ENCODE peak calls at places on chromosomes 5 and 9, in four cellular contexts. B is endodermal cell, Q is ovary, L is uterus. D is an unnamed sample.

GRCh38 chr5:66639036-66639435 is 42.8 kb downstream of the MAST4 start:
- DNase-seq in B (no peak), Q (no peak), L (no peak), D (no peak)

GRCh38 chr5:55592388-55593114 is 57.8 kb upstream of the PLPP1 start:
- DNase-seq in B (no peak), Q (no peak), L (no peak), D (no peak)

GRCh38 chr5:17374973-17375844 is 122.8 kb upstream of the TAF11L2 start:
- DNase-seq in B (peak), Q (no peak), L (no peak), D (no peak)

GRCh38 chr5:124996023-124996763 is 249.8 kb upstream of the ZNF608 start:
- DNase-seq in B (no peak), Q (no peak), L (no peak), D (no peak)

GRCh38 chr5:62340979-62341378 is 35.0 kb downstream of the KIF2A start:
- DNase-seq in B (no peak), Q (no peak), L (no peak), D (no peak)

GRCh38 chr5:173010021-173010420 is 26.4 kb downstream of the ATP6V0E1 start:
- DNase-seq in B (no peak), Q (no peak), L (no peak), D (no peak)

GRCh38 chr5:149581192-149581861 is at the start of gene ARHGEF37:
- DNase-seq in B (peak), Q (peak), L (peak), D (no peak)

GRCh38 chr5:104977530-104977929 is 1414.9 kb upstream of the NUDT12 start:
- DNase-seq in B (no peak), Q (no peak), L (no peak), D (no peak)

GRCh38 chr5:54159153-54159836 is 151.1 kb downstream of the ARL15 start:
- DNase-seq in B (no peak), Q (no peak), L (no peak), D (no peak)

GRCh38 chr5:151107084-151107483 is 26.2 kb upstream of the TNIP1 start:
- DNase-seq in B (no peak), Q (no peak), L (no peak), D (no peak)

GRCh38 chr5:79173626-79174025 is 62.0 kb downstream of the BHMT start:
- DNase-seq in B (no peak), Q (no peak), L (no peak), D (no peak)

GRCh38 chr9:517993-518392 is 303.3 kb downstream of the DOCK8 start:
- DNase-seq in B (no peak), Q (no peak), L (no peak), D (no peak)

GRCh38 chr5:14167211-14167845 is 24.2 kb downstream of the TRIO start:
- DNase-seq in B (peak), Q (no peak), L (no peak), D (no peak)

GRCh38 chr9:122394265-122395242 is 23.7 kb downstream of the PTGS1 start:
- DNase-seq in B (no peak), Q (no peak), L (peak), D (peak)

GRCh38 chr9:135078361-135078821 is 9.1 kb upstream of the OLFM1 start:
- DNase-seq in B (peak), Q (no peak), L (peak), D (no peak)
- H3K4me3 ChIP-seq in B (no peak), Q (no peak), L (no peak), D (no peak)

GRCh38 chr5:180436936-180437335 is 57.2 kb upstream of the CNOT6 start:
- DNase-seq in B (no peak), Q (no peak), L (no peak), D (no peak)

GRCh38 chr5:180438785-180439780 is 55.1 kb upstream of the CNOT6 start:
- DNase-seq in B (no peak), Q (no peak), L (no peak), D (no peak)

GRCh38 chr5:180437336-180437735 is 56.8 kb upstream of the CNOT6 start:
- DNase-seq in B (no peak), Q (no peak), L (no peak), D (no peak)

GRCh38 chr5:180441577-180441976 is 52.6 kb upstream of the CNOT6 start:
- DNase-seq in B (no peak), Q (no peak), L (no peak), D (peak)

DNA sequence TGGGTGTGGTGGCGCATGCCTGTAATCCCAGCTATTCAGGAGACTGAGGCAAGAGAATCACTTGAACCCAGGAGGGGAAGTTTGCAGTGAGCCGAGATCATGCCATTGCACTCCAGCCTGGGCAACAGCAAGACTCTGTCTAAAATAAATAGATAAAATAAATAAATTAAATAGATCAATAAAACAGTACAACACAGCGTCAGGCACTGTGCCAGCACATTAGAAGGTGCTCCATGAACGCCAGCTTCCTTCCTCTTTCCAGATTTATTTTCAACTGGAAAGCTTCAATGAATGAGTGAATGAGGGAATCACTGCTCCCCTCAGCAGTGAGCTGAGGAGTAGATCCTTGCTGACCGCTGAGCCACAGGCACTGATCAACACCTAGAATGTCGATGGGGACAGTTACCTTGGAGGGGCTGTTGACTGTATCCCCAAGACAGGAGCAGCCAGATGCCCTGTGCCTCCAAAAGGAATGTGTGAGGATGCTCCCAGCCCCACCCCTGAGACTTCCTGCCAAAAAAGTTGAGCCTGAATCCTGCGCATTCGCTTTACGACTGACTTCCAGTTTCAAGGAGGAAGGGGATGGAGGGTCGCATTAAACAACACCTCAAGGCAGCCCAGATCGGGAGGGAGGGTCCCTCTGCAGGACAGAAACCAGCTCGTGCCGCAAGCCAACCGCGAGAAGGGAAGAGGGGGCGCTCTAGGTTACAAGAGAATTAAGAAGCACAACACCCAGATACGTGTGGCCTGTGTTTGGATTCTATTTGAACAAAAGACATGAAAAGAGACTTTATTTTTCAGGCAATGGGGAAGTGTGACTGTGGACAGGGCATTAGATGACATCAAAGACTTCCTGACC is 54.0 kb upstream of the CNOT6 start:
- DNase-seq in B (peak), Q (no peak), L (no peak), D (no peak)
- TF ChIP-seq CTCF in B (peak), Q (no peak), L (no peak), D (no peak)

DNA sequence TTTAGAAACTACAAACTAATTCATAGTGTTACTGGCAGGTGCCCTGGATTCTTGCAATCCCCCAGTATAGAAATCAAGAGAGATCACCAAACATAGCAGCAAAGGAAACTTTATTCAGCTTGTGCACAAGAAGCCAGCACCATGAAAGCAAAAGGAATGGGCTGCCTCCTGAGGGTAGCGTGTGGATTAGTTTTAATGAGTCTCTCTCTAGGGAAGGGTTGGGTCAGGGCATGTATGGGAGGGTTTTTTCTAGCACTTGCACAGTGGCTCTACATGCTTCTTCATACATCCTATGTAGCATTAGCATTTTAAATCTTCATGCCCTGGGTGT is 38.4 kb downstream of the LYRM7 start:
- DNase-seq in B (no peak), Q (no peak), L (no peak), D (no peak)
- H3K4me3 ChIP-seq in B (no peak), Q (no peak), L (no peak), D (no peak)

DNA sequence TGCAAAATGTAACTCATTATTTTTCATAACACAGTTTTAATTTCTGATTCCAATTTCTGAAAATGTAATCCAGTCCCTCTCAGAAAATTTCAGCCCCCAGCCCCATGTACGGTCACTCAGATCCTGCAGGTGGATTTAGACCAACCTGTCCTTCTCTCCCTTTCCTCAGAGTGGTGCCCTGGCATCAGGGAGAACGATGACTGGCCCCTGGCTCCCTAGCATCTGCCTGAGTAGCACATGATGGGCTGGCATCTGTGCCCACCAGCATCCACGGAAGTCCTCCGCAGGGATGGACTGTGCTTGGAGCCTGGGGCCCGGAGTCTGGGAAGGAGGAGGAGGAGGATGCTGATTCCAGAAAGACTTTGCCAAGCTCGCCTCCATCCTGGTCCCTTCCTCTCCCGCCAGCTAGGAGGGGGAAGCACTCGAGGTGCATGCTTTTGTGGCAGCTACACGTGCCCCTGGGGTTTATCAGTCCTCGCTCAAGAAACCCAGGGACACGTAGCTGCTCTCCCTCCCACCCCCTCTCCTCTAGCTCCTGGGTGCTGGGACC is 54.4 kb upstream of the RUFY1 start:
- DNase-seq in B (no peak), Q (no peak), L (no peak), D (no peak)
- TF ChIP-seq CTCF in B (peak), Q (no peak), L (no peak), D (no peak)

GRCh38 chr5:138466900-138467710 is 1.8 kb downstream of the EGR1 start:
- DNase-seq in B (no peak), Q (peak), L (peak), D (peak)
- H3K4me3 ChIP-seq in B (peak), Q (peak), L (peak), D (peak)

D was measured in AG09309.